ENCODE peak calls at places on chromosome 18, in seven cellular contexts. H is H1, R is ovary, M is K562, B is SK-N-SH, Y is suprapubic skin, V is tibial nerve. P is an unnamed sample. For H3K4me1 and H3K36me3, the result is how much of the 10 kb centered on the place peaks cover.

GRCh38 chr18:22165049-22165602 is 4.3 kb upstream of the GATA6 start:
- DNase-seq in B (peak), Y (no peak), R (peak), V (no peak), M (no peak), H (peak), P (no peak)

GRCh38 chr18:49728542-49728941 is 84.8 kb downstream of the ACAA2 start:
- DNase-seq in R (no peak), Y (no peak), M (peak), B (peak), V (no peak), H (peak), P (no peak)

GRCh38 chr18:63505566-63506335 is 29.0 kb downstream of the SERPINB5 start:
- DNase-seq in Y (no peak), B (peak), V (no peak), R (no peak), H (peak), M (peak), P (no peak)

GRCh38 chr18:21900594-21901352 is 160.2 kb downstream of the MIB1 start:
- DNase-seq in Y (no peak), H (no peak), B (no peak), R (no peak), V (no peak), M (no peak), P (no peak)

GRCh38 chr18:63758616-63759015 is 16.6 kb upstream of the SERPINB7 start:
- DNase-seq in Y (no peak), R (no peak), M (no peak), H (no peak), B (no peak), V (no peak), P (no peak)

GRCh38 chr18:50614838-50615237 is 55.0 kb downstream of the MAPK4 start:
- DNase-seq in Y (no peak), M (no peak), H (no peak), B (no peak), R (no peak), V (peak), P (no peak)

GRCh38 chr18:36050479-36050878 is 16.9 kb downstream of the RPRD1A start:
- DNase-seq in V (no peak), R (no peak), Y (no peak), H (no peak), M (no peak), B (no peak), P (no peak)

GRCh38 chr18:28357785-28358401 is 181.0 kb upstream of the CDH2 start:
- DNase-seq in Y (no peak), H (no peak), M (no peak), V (no peak), B (no peak), R (no peak), P (no peak)

GRCh38 chr18:77897606-77898005 is 648.0 kb downstream of the GALR1 start:
- DNase-seq in H (no peak), M (no peak), Y (no peak), R (no peak), B (no peak), V (no peak), P (no peak)

GRCh38 chr18:27261769-27262549 is 76.9 kb upstream of the CHST9 start:
- DNase-seq in V (no peak), R (no peak), Y (no peak), B (no peak), H (no peak), M (no peak), P (no peak)

GRCh38 chr18:51196116-51196810 is 1.2 kb downstream of the MEX3C start:
- DNase-seq in R (peak), Y (peak), M (peak), H (no peak), B (no peak), V (peak), P (no peak)

GRCh38 chr18:26085056-26085455 is 5.4 kb downstream of the SS18 start:
- DNase-seq in B (no peak), V (no peak), H (no peak), M (no peak), Y (no peak), R (no peak), P (no peak)

GRCh38 chr18:378039-378438 is 110.2 kb upstream of the THOC1 start:
- DNase-seq in Y (no peak), R (no peak), M (no peak), B (no peak), V (no peak), H (no peak), P (no peak)

GRCh38 chr18:48787523-48788151 is 163.1 kb downstream of the SMAD7 start:
- DNase-seq in V (no peak), Y (peak), R (no peak), B (peak), M (no peak), H (no peak), P (no peak)

GRCh38 chr18:46226461-46226860 is 122.3 kb downstream of the HAUS1 start:
- DNase-seq in B (no peak), M (no peak), R (no peak), Y (no peak), H (no peak), V (no peak), P (no peak)

GRCh38 chr18:21851327-21851961 is 110.9 kb downstream of the MIB1 start:
- DNase-seq in B (peak), M (no peak), R (no peak), V (no peak), Y (no peak), H (no peak), P (no peak)

GRCh38 chr18:6722680-6723079 is 6.8 kb upstream of the ARHGAP28 start:
- DNase-seq in R (peak), Y (no peak), V (no peak), B (no peak), M (no peak), H (no peak), P (no peak)

GRCh38 chr18:13435596-13436333 is 217.2 kb downstream of the LDLRAD4 start:
- DNase-seq in B (no peak), Y (no peak), H (no peak), V (no peak), M (no peak), R (no peak), P (no peak)

GRCh38 chr18:22465859-22466602 is 48.3 kb upstream of the CTAGE1 start:
- DNase-seq in H (no peak), R (peak), B (no peak), Y (no peak), M (peak), V (no peak), P (peak)

GRCh38 chr18:44458777-44459176 is 221.9 kb upstream of the SETBP1 start:
- DNase-seq in V (no peak), R (no peak), B (no peak), M (no peak), H (no peak), Y (no peak), P (no peak)

GRCh38 chr18:62118324-62118723 is 68.5 kb downstream of the PIGN start:
- DNase-seq in Y (no peak), V (no peak), M (no peak), H (no peak), B (no peak), R (no peak), P (no peak)

GRCh38 chr18:22268641-22269128 is 99.3 kb downstream of the GATA6 start:
- DNase-seq in H (no peak), Y (no peak), M (no peak), R (no peak), B (no peak), V (no peak), P (no peak)

GRCh38 chr18:46297621-46298020 is 193.4 kb downstream of the HAUS1 start:
- DNase-seq in H (no peak), R (no peak), Y (no peak), B (no peak), M (no peak), V (no peak), P (no peak)

GRCh38 chr18:54829856-54830255 is 1.6 kb downstream of the RAB27B start:
- DNase-seq in M (no peak), Y (no peak), V (no peak), H (no peak), B (no peak), R (no peak), P (no peak)

GRCh38 chr18:54822872-54823845 is 5.1 kb upstream of the RAB27B start:
- DNase-seq in B (no peak), Y (no peak), R (no peak), M (no peak), H (no peak), V (no peak), P (no peak)

GRCh38 chr18:54828986-54829385 is 709 bp downstream of the RAB27B start:
- DNase-seq in M (no peak), B (no peak), H (no peak), V (no peak), R (no peak), Y (no peak), P (no peak)

GRCh38 chr18:54828290-54828871 is at the start of gene RAB27B:
- DNase-seq in V (peak), H (peak), R (peak), M (no peak), Y (peak), B (peak), P (no peak)

DNA sequence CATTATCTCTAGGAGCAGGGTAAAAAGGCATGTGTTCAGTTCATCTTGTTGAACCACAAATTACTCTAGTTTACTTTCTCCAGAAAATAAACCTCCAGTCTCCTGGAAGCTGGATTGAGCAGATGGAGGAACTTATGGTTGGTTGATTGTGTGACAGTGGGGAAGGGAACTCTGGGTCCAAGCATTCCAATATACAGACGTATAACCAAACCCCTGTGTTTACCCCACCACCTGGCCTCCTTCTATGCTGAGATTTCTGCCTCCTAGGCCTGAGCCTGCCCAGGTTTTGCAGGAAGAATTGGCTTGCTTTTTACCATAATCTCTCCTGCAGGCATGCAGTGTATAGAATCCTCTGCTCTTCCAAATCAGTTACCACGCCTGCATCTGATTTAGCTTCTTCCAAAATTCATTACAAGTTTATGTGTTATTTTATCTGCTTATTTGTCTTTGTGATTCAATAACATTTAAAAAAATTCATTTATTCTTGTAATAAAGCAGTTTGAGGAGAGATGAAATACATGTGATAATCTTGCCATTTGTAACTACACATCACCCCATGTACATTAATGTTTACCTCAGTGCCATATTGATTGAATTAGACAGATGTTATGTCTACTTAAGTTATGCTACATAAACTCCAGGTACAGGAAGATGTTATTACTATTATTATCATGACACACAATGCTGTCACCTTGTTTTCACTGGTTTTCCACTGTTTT is 2.5 kb upstream of the RAB27B start:
- DNase-seq in B (peak), Y (no peak), M (no peak), R (no peak), V (no peak), H (no peak), P (no peak)
- H3K4me1 ChIP-seq in B (under half), Y (under half), M (under half), R (under half), V (under half), H (under half), P (under half)

DNA sequence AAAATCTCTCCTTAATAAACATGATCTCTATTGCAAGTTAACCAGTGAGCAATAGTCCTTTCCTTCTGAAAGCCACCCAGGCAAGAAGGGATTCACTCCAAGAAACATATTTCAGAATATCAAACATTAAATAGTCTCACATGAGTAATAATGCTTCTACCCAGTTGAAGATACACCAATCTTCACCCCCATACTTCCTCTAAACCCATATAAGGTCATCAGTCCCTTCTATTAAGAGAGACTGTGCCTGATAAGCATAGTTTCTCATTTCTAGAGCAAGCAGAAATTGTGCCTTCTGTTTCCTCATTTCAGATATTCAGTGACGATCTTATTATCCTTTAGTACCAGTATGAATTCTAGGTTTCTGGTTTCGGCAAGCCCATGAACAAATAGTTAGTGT is 64.6 kb downstream of the DSEL start:
- DNase-seq in V (no peak), R (no peak), Y (no peak), M (no peak), H (no peak), B (no peak), P (no peak)
- TF ChIP-seq EP300 in V (no peak), R (no peak), Y (no peak), M (no peak), H (no peak), B (no peak), P (no peak)

GRCh38 chr18:23880931-23881330 is 133.6 kb upstream of the TTC39C start:
- DNase-seq in B (no peak), M (no peak), Y (no peak), R (no peak), V (no peak), H (no peak), P (no peak)
- H3K36me3 ChIP-seq in B (under half), M (under half), Y (under half), R (under half), V (under half), H (under half), P (under half)

DNA sequence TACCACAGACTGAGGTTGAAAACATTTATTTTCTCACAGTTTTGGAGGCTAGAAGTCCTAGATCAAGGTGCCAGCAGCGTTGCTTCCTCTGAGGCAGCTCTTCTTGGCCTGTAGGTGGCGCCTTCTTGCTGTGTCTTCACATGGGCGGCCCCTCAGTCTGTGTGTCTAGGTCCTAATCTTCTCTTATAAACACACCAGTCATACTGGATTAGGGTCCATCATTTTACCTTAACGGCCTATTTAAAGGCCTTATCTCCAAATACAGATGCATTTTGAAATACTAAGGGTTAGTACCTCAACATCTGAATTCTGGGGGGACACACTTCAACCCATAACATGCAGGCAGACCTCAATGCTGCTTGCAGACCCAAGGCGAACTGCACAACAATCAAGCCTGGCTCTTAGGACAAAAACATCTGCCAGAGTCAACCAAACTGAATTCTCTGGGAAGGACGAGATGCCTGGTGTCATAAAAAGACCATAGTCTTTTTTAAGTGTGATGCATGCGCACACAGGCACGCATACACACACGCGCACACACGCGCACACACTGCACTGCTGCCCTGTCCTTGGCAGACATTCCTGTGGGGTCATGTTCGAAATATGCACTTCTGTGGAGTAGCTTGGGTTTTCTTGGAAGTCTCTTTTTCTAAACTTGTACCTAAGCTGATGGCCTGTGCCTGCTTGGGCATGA is 4.3 kb upstream of the RMC1 start:
- DNase-seq in B (peak), V (peak), H (peak), R (peak), M (peak), Y (peak), P (no peak)
- H3K4me1 ChIP-seq in B (under half), V (under half), H (under half), R (under half), M (under half), Y (under half), P (under half)

GRCh38 chr18:9788140-9788539 is 80.0 kb downstream of the RAB31 start:
- DNase-seq in M (no peak), B (no peak), V (no peak), H (no peak), Y (no peak), R (no peak), P (no peak)

GRCh38 chr18:9787716-9788115 is 79.6 kb downstream of the RAB31 start:
- DNase-seq in M (no peak), H (no peak), R (no peak), V (no peak), Y (no peak), B (no peak), P (no peak)

GRCh38 chr18:9779630-9780029 is 71.5 kb downstream of the RAB31 start:
- DNase-seq in H (no peak), M (no peak), V (no peak), R (no peak), B (no peak), Y (no peak), P (peak)

GRCh38 chr18:9787126-9787525 is 79.0 kb downstream of the RAB31 start:
- DNase-seq in M (no peak), V (no peak), R (no peak), Y (no peak), B (no peak), H (no peak), P (no peak)

DNA sequence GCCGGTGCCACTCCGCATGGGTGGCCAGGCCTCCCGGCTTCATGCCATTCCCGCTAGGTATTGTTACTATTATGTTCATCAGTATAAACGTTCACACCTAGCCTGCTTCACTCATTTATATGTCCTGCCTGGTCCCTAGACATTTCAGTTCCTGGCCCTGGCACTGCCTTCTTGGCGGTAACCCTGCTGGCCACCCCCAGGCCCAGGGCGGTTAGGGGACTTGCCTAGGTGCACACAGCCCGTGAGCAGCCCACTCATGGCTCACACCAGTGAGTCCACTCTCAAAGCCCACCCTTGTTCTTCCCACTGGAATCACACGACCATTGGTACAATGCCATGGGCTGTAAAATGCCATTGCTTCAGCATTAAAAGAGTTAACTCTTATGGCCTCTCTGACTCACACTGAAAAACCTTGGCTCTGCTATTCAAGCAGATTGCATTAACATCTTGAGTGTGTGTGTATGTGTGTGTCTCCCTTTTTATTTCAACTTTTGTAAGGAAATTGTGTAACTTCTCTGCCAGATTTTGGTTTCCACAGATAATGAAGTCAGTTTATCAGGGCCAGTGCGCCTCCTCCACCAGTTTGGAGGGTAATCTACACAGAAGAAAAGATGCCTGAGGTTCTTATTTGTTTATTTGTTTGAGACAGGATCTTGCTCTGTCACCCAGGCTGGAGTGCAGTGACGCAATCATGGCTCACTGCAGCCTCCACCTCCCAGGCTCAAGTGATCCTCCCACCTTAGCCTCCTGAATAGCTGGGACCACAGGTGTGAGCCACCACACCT is 74.2 kb downstream of the RAB31 start:
- DNase-seq in B (no peak), R (peak), V (no peak), Y (no peak), M (no peak), H (peak), P (no peak)
- TF ChIP-seq EP300 in B (no peak), R (no peak), V (no peak), Y (no peak), M (no peak), H (no peak), P (no peak)